ENCODE peak calls at places on chromosomes 12 and 14, in seven cellular contexts. S, K, V, F, X, J and O are unnamed samples.

GRCh38 chr14:72965249-72965648 is 39.0 kb downstream of the DCAF4 start:
- DNase-seq in S (no peak), K (no peak), V (no peak), F (no peak), X (no peak), J (peak; percentile 16), O (no peak)

GRCh38 chr14:69625299-69626131 is 14.1 kb downstream of the SUSD6 start:
- DNase-seq in S (peak; percentile 61), K (no peak), V (no peak), F (peak; percentile 95), X (peak; percentile 69), J (peak; percentile 64), O (no peak)

GRCh38 chr12:94089891-94090290 is 58.5 kb upstream of the PLXNC1 start:
- DNase-seq in S (no peak), K (no peak), V (no peak), F (no peak), X (no peak), J (no peak), O (no peak)

GRCh38 chr12:29762637-29763300 is 21.0 kb downstream of the TMTC1 start:
- DNase-seq in S (no peak), K (no peak), V (no peak), F (no peak), X (peak; percentile 43), J (no peak), O (peak; percentile 50)

GRCh38 chr12:64318605-64319004 is 72.0 kb downstream of the C12orf56 start:
- DNase-seq in S (no peak), K (peak; percentile 47), V (no peak), F (peak; percentile 72), X (no peak), J (peak; percentile 20), O (peak; percentile 15)

GRCh38 chr14:30482270-30482669 is 76.7 kb upstream of the G2E3 start:
- DNase-seq in S (no peak), K (no peak), V (no peak), F (no peak), X (no peak), J (no peak), O (no peak)

GRCh38 chr12:108308432-108308831 is 30.7 kb downstream of the CMKLR1 start:
- DNase-seq in S (no peak), K (no peak), V (peak; percentile 75), F (no peak), X (peak; percentile 51), J (no peak), O (no peak)

GRCh38 chr12:66503746-66504145 is 175.1 kb downstream of the GRIP1 start:
- DNase-seq in S (no peak), K (no peak), V (no peak), F (no peak), X (no peak), J (no peak), O (no peak)

GRCh38 chr12:86777335-86777734 is 521.1 kb upstream of the MGAT4C start:
- DNase-seq in S (no peak), K (no peak), V (no peak), F (no peak), X (no peak), J (no peak), O (no peak)

GRCh38 chr14:31449971-31450610 is 7.2 kb downstream of the DTD2 start:
- DNase-seq in S (no peak), K (peak; percentile 44), V (no peak), F (peak; percentile 40), X (no peak), J (no peak), O (peak; percentile 46)

GRCh38 chr12:52616680-52617402 is 1.5 kb downstream of the KRT73 start:
- DNase-seq in S (no peak), K (no peak), V (no peak), F (no peak), X (no peak), J (no peak), O (no peak)

GRCh38 chr12:16880864-16881285 is 274.9 kb upstream of the LMO3 start:
- DNase-seq in S (no peak), K (no peak), V (no peak), F (no peak), X (no peak), J (no peak), O (no peak)

GRCh38 chr12:70849265-70849960 is 71.1 kb downstream of the PTPRR start:
- DNase-seq in S (no peak), K (peak; percentile 18), V (no peak), F (peak; percentile 2), X (no peak), J (peak; percentile 0), O (no peak)

DNA sequence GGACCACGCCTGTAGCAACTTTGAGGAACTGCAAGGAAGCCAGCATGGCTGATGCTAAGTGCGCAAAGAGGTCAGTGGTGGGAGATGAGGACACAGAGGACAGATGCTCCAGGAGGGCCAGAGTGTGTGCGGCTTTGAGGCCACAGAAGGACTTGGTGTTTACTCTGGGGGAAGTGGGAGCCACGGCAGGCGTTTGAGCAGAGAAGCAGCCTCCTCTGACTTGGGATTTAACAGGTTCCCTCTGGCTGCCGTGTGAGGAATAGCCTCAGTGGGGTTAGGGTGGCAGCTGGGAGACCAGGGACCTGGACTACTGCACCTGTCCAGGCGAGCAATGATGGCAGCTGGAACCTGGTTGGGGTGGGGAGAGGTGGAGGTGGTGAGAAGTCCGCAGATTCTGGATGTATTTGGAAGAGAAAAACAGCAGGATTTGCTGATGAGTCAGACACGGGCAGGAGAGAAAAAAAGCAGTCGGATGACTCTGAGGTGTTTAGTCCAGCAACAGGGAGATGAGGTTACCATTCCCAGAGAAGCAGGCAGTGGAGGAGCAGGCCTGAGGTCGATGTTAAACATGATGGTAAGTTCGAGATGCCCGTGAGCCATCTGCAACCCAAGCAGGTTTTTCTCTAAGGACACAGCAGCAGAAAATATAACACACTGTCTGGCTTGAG is 143.5 kb downstream of the SCARB1 start:
- DNase-seq in S (no peak), K (no peak), V (no peak), F (no peak), X (no peak), J (no peak), O (peak; percentile 30)
- TF ChIP-seq CTCF in S (peak; percentile 41), K (no peak), V (peak; percentile 19), F (no peak), X (peak; percentile 14), J (peak; percentile 71), O (peak; percentile 12)

GRCh38 chr14:50619569-50620141 is 48.5 kb downstream of the SAV1 start:
- DNase-seq in S (no peak), K (peak; percentile 25), V (no peak), F (peak; percentile 66), X (no peak), J (peak; percentile 28), O (peak; percentile 28)
- H3K4me3 ChIP-seq in S (no peak overlapping the region), K (no peak overlapping the region), V (no peak overlapping the region), F (no peak overlapping the region), X (no peak overlapping the region), J (no peak overlapping the region), O (no peak overlapping the region)

GRCh38 chr12:112564160-112564559 is 145.4 kb downstream of the PTPN11 start:
- DNase-seq in S (no peak), K (no peak), V (no peak), F (no peak), X (no peak), J (no peak), O (no peak)
- TF ChIP-seq CTCF in S (no peak), K (no peak), V (no peak), F (no peak), X (no peak), J (no peak), O (no peak)

GRCh38 chr14:99516156-99517045 is 35.2 kb downstream of the CCNK start:
- DNase-seq in S (no peak), K (no peak), V (peak; percentile 63), F (no peak), X (peak; percentile 5), J (no peak), O (no peak)

GRCh38 chr14:99514552-99515300 is 33.5 kb downstream of the CCNK start:
- DNase-seq in S (no peak), K (no peak), V (peak; percentile 63), F (no peak), X (no peak), J (no peak), O (no peak)

GRCh38 chr14:99517046-99517642 is 35.9 kb downstream of the CCNK start:
- DNase-seq in S (no peak), K (no peak), V (peak; percentile 59), F (no peak), X (peak; percentile 7), J (no peak), O (no peak)

GRCh38 chr14:99513946-99514551 is 32.8 kb downstream of the CCNK start:
- DNase-seq in S (no peak), K (no peak), V (peak; percentile 62), F (no peak), X (no peak), J (no peak), O (no peak)

GRCh38 chr14:99515301-99516155 is 34.3 kb downstream of the CCNK start:
- DNase-seq in S (no peak), K (no peak), V (peak; percentile 55), F (no peak), X (no peak), J (no peak), O (no peak)
- H3K4me3 ChIP-seq in S (no peak overlapping the region), K (no peak overlapping the region), V (no peak overlapping the region), F (no peak overlapping the region), X (no peak overlapping the region), J (no peak overlapping the region), O (no peak overlapping the region)

DNA sequence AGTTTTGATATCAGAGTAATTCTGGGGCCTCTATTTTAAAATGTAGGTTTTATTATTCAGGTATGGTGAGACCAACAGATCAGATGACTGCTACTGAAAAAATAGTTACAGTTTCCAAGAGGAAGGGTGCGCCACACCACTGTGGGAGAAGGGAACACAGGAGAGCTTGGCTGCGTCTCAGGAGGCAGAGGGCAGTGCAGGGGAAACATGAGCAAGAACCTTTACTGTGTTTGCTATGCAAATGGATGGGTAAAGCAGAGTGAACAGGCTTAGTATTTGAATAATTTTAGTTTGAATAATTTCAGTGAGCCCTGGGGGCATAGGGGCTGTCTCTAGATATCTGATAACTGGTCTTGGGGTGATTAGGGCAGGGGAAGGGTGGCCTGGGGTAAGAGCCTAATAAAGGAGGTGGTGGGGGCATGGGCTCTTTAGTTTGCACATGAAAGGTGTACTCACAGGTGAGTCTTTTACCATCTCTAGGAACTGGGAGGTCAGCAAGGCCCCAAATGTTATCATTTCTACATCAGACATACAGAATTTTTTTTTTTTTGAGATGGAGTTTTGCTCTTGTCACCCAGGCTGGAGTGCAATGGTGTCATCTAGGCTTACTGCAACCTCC is 196.8 kb upstream of the NEDD1 start:
- DNase-seq in S (no peak), K (peak; percentile 36), V (no peak), F (no peak), X (no peak), J (no peak), O (peak; percentile 37)
- TF ChIP-seq CTCF in S (no peak), K (no peak), V (no peak), F (no peak), X (no peak), J (peak; percentile 11), O (peak; percentile 55)

GRCh38 chr12:45986646-45987338 is 3.6 kb downstream of the SCAF11 start:
- DNase-seq in S (no peak), K (no peak), V (no peak), F (peak; percentile 27), X (no peak), J (no peak), O (no peak)
- H3K4me3 ChIP-seq in S (peak overlapping the region; percentile 25), K (no peak overlapping the region), V (no peak overlapping the region), F (no peak overlapping the region), X (peak overlapping the region; percentile 77), J (no peak overlapping the region), O (no peak overlapping the region)

GRCh38 chr14:39469094-39469710 is 37.0 kb upstream of the FBXO33 start:
- DNase-seq in S (no peak), K (peak; percentile 42), V (no peak), F (peak; percentile 83), X (no peak), J (no peak), O (no peak)
- TF ChIP-seq CTCF in S (no peak), K (no peak), V (no peak), F (peak; percentile 70), X (peak; percentile 17), J (peak; percentile 52), O (no peak)